ENCODE peak calls at places on chromosomes 12 and 14, in seven cellular contexts. O is heart left ventricle, A is tibial nerve, R is lung, T is endothelial cell of umbilical vein, B is upper lobe of right lung, Q is cardiac muscle cell. H is an unnamed sample.

GRCh38 chr14:93150227-93151206 is 34.2 kb downstream of the MOAP1 start:
- DNase-seq in O (no peak), A (no peak), R (no peak), T (peak; percentile 18), B (no peak), Q (no peak), H (no peak)

GRCh38 chr12:125143491-125143890 is 78.3 kb downstream of the AACS start:
- DNase-seq in O (peak; percentile 69), A (no peak), R (no peak), T (peak; percentile 38), B (no peak), Q (no peak), H (no peak)

GRCh38 chr12:114152890-114153289 is 186.8 kb upstream of the RBM19 start:
- DNase-seq in O (no peak), A (no peak), R (no peak), T (no peak), B (no peak), Q (no peak), H (no peak)

GRCh38 chr12:57621497-57622292 is 10.5 kb downstream of the ARHGEF25 start:
- DNase-seq in O (peak; percentile 72), A (no peak), R (peak; percentile 47), T (peak; percentile 52), B (peak; percentile 81), Q (peak; percentile 79), H (peak; percentile 20)

GRCh38 chr12:21884942-21885341 is 56.3 kb downstream of the ABCC9 start:
- DNase-seq in O (no peak), A (no peak), R (no peak), T (no peak), B (no peak), Q (no peak), H (no peak)

GRCh38 chr12:68198490-68199086 is 27.0 kb downstream of the IL26 start:
- DNase-seq in O (no peak), A (no peak), R (no peak), T (no peak), B (no peak), Q (no peak), H (no peak)

GRCh38 chr14:81127785-81128184 is 93.0 kb downstream of the GTF2A1 start:
- DNase-seq in O (no peak), A (no peak), R (no peak), T (no peak), B (no peak), Q (no peak), H (no peak)

GRCh38 chr12:3673960-3674708 is 78.8 kb downstream of the CRACR2A start:
- DNase-seq in O (no peak), A (no peak), R (no peak), T (no peak), B (no peak), Q (no peak), H (no peak)

GRCh38 chr12:47236109-47236714 is 156.5 kb upstream of the AMIGO2 start:
- DNase-seq in O (no peak), A (no peak), R (no peak), T (no peak), B (no peak), Q (no peak), H (no peak)

GRCh38 chr12:108367436-108367835 is 28.3 kb upstream of the CMKLR1 start:
- DNase-seq in O (no peak), A (no peak), R (peak; percentile 30), T (no peak), B (peak; percentile 68), Q (no peak), H (no peak)

GRCh38 chr12:121391619-121392324 is 8.1 kb upstream of the RNF34 start:
- DNase-seq in O (no peak), A (no peak), R (no peak), T (no peak), B (no peak), Q (no peak), H (no peak)

GRCh38 chr12:27284751-27285150 is 40.7 kb downstream of the STK38L start:
- DNase-seq in O (no peak), A (no peak), R (no peak), T (peak; percentile 92), B (no peak), Q (no peak), H (no peak)

GRCh38 chr14:23612354-23612732 is 23.8 kb upstream of the DHRS2 start:
- DNase-seq in O (no peak), A (no peak), R (no peak), T (no peak), B (no peak), Q (no peak), H (no peak)
- H3K27ac ChIP-seq in O (no peak overlapping the region), A (no peak overlapping the region), R (no peak overlapping the region), T (no peak overlapping the region), B (peak overlapping the region; percentile 45), Q (no peak overlapping the region), H (no peak overlapping the region)

GRCh38 chr14:52332269-52332668 is 18.2 kb downstream of the PTGER2 start:
- DNase-seq in O (no peak), A (no peak), R (no peak), T (no peak), B (no peak), Q (no peak), H (no peak)
- H3K4me3 ChIP-seq in O (no peak overlapping the region), A (no peak overlapping the region), R (no peak overlapping the region), T (no peak overlapping the region), B (no peak overlapping the region), Q (no peak overlapping the region), H (no peak overlapping the region)

DNA sequence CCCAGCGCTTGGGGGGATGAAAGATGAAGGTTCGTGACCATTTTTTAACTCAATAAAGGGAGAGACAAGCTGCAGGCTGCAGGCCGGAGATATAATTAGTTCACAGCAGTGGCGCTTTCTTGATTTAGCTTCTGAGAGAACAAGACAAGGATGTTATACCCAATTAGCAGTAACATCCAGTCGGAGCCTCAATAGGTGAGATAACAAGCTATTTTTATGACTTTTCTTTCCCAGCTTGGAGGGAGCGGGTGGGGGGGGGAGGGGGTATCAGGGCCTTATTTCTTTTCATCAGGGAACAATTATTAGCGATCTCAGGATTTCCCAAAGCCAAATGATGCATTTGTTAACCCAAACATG is 9.1 kb downstream of the FAM222A start:
- DNase-seq in O (no peak), A (no peak), R (no peak), T (no peak), B (no peak), Q (no peak), H (no peak)
- H3K4me1 ChIP-seq in O (peaks cover 36% of the 10 kb centered on the region), A (peaks cover 53% of the 10 kb centered on the region), R (no peaks in the 10 kb centered on the region), T (no peaks in the 10 kb centered on the region), B (no peaks in the 10 kb centered on the region), Q (peaks cover 55% of the 10 kb centered on the region), H (no peaks in the 10 kb centered on the region)

GRCh38 chr12:54039417-54040147 is 6.7 kb downstream of the HOXC5 start:
- DNase-seq in O (peak; percentile 26), A (no peak), R (no peak), T (no peak), B (no peak), Q (no peak), H (no peak)

GRCh38 chr12:54037360-54038259 is 4.8 kb downstream of the HOXC5 start:
- DNase-seq in O (no peak), A (no peak), R (no peak), T (no peak), B (no peak), Q (no peak), H (no peak)

GRCh38 chr12:54038760-54039414 is 6.0 kb downstream of the HOXC5 start:
- DNase-seq in O (no peak), A (peak; percentile 66), R (no peak), T (no peak), B (no peak), Q (no peak), H (no peak)

GRCh38 chr12:54036620-54037359 is 3.9 kb downstream of the HOXC5 start:
- DNase-seq in O (no peak), A (no peak), R (no peak), T (no peak), B (no peak), Q (no peak), H (no peak)

DNA sequence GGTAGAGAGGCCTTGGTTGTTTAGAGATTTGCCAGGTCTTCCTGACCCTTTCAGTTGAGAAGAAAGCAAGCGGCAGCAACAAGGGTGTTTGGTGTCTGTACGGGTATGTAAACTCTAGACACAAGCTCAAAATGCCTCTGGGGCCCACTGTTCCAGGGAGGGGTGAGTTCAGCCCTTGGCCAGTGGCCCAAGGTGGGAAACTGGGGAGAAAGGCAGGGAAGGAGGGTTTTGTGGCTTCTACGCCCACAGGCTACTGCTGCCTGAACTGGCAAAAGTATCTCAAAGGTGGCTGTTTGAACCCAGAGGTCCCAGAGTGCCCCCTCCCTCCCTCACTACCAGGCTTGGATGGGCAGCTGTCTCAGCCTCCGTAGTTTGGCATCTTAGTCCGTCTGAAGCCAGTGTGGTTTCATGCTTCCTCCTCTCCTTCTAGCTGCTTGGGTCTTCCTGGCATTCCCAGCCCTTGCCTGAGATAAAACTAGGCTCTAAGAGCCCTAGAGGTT is 5.5 kb downstream of the HOXC5 start:
- DNase-seq in O (no peak), A (no peak), R (no peak), T (no peak), B (no peak), Q (no peak), H (no peak)
- H3K27ac ChIP-seq in O (no peak overlapping the region), A (peak overlapping the region; percentile 68), R (no peak overlapping the region), T (no peak overlapping the region), B (no peak overlapping the region), Q (no peak overlapping the region), H (no peak overlapping the region)